ENCODE peak calls at places on chromosome 5, in five cellular contexts. M is HepG2, O is A549, I is K562, V is GM12878. K is an unnamed sample.
A peak's percentile ranks its signal among the peaks of the same experiment; 100 is the strongest.

GRCh38 chr5:123647066-123647465 is 135.1 kb downstream of the CSNK1G3 start:
- DNase-seq in M (no peak), I (no peak), O (no peak), V (no peak), K (no peak)

GRCh38 chr5:118620201-118620600 is 368.1 kb downstream of the DTWD2 start:
- DNase-seq in I (no peak), V (no peak), M (no peak), O (no peak), K (no peak)

GRCh38 chr5:11319851-11320580 is 559.0 kb upstream of the DAP start:
- DNase-seq in V (no peak), M (peak; percentile 10), O (no peak), I (no peak), K (no peak)

GRCh38 chr5:179623906-179624741 is 653 bp upstream of the HNRNPH1 start:
- DNase-seq in V (no peak), I (peak; percentile 66), O (no peak), M (peak; percentile 45), K (peak; percentile 86)

GRCh38 chr5:95446009-95446408 is 54.8 kb downstream of the FAM81B start:
- DNase-seq in M (no peak), O (no peak), I (peak; percentile 29), V (no peak), K (no peak)

GRCh38 chr5:32225445-32225844 is 51.3 kb upstream of the GOLPH3 start:
- DNase-seq in M (peak; percentile 38), O (no peak), I (no peak), V (no peak), K (no peak)

GRCh38 chr5:155004138-155004744 is 9.3 kb upstream of the KIF4B start:
- DNase-seq in V (no peak), I (peak; percentile 18), O (no peak), M (peak; percentile 30), K (peak; percentile 57)

GRCh38 chr5:100902406-100903035 is 561 bp downstream of the ST8SIA4 start:
- DNase-seq in M (no peak), I (no peak), V (no peak), O (no peak), K (peak; percentile 61)

GRCh38 chr5:108124591-108124990 is 257.3 kb downstream of the FBXL17 start:
- DNase-seq in M (no peak), I (no peak), O (no peak), V (no peak), K (no peak)

GRCh38 chr5:141567513-141568117 is 51.2 kb downstream of the DIAPH1 start:
- DNase-seq in O (no peak), V (no peak), M (no peak), I (no peak), K (peak; percentile 65)

GRCh38 chr5:132386644-132387286 is 17.3 kb downstream of the SLC22A5 start:
- DNase-seq in O (peak; percentile 81), I (peak; percentile 72), M (peak; percentile 56), V (peak; percentile 70), K (peak; percentile 85)

GRCh38 chr5:91867799-91868198 is 484.7 kb upstream of the ARRDC3 start:
- DNase-seq in V (no peak), I (no peak), O (no peak), M (no peak), K (no peak)

GRCh38 chr5:174188300-174188699 is 142.8 kb downstream of the NSG2 start:
- DNase-seq in I (peak; percentile 20), M (no peak), V (no peak), O (no peak), K (no peak)

GRCh38 chr5:14818931-14819790 is 52.4 kb downstream of the ANKH start:
- DNase-seq in V (no peak), M (no peak), O (no peak), I (no peak), K (no peak)

GRCh38 chr5:180133060-180133459 is 61.5 kb upstream of the RNF130 start:
- DNase-seq in M (no peak), V (no peak), O (no peak), I (no peak), K (no peak)

GRCh38 chr5:75226916-75227315 is 9.8 kb downstream of the ANKRD31 start:
- DNase-seq in O (no peak), I (no peak), M (no peak), V (no peak), K (no peak)

GRCh38 chr5:36584009-36584875 is 22.2 kb upstream of the SLC1A3 start:
- DNase-seq in O (no peak), I (no peak), M (no peak), V (no peak), K (no peak)

GRCh38 chr5:15645776-15646175 is 145.8 kb downstream of the FBXL7 start:
- DNase-seq in M (no peak), I (no peak), V (no peak), O (no peak), K (peak; percentile 40)

GRCh38 chr5:55994502-55994997 is at the start of gene IL6ST:
- DNase-seq in O (peak; percentile 60), M (peak; percentile 46), I (no peak), V (no peak), K (peak; percentile 89)

GRCh38 chr5:88244686-88245085 is 24.0 kb downstream of the TMEM161B start:
- DNase-seq in O (no peak), V (no peak), M (no peak), I (no peak), K (peak; percentile 77)

GRCh38 chr5:143527808-143528207 is 124.3 kb upstream of the NR3C1 start:
- DNase-seq in V (no peak), M (peak; percentile 33), I (no peak), O (no peak), K (no peak)

GRCh38 chr5:10601246-10602030 is 37.6 kb downstream of the ANKRD33B start:
- DNase-seq in M (peak; percentile 47), V (no peak), O (peak; percentile 69), I (peak; percentile 55), K (no peak)

GRCh38 chr5:122319897-122320296 is 7.9 kb downstream of the SNCAIP start:
- DNase-seq in M (no peak), I (no peak), V (no peak), O (no peak), K (no peak)

GRCh38 chr5:132044207-132044606 is 16.2 kb upstream of the IL3 start:
- DNase-seq in O (no peak), M (no peak), V (no peak), I (no peak), K (no peak)

GRCh38 chr5:14552017-14552416 is 29.6 kb upstream of the OTULINL start:
- DNase-seq in I (no peak), M (no peak), O (no peak), V (no peak), K (no peak)

GRCh38 chr5:174943785-174944184 is 219.4 kb downstream of the MSX2 start:
- DNase-seq in V (no peak), I (no peak), M (no peak), O (no peak), K (no peak)

GRCh38 chr5:133459474-133460155 is 152.7 kb downstream of the FSTL4 start:
- DNase-seq in I (no peak), O (no peak), M (no peak), V (no peak), K (no peak)

GRCh38 chr5:133461796-133462516 is 150.4 kb downstream of the FSTL4 start:
- DNase-seq in M (no peak), O (no peak), I (no peak), V (no peak), K (no peak)

GRCh38 chr5:133458435-133458834 is 153.9 kb downstream of the FSTL4 start:
- DNase-seq in I (no peak), O (no peak), V (no peak), M (no peak), K (no peak)

GRCh38 chr5:133457956-133458355 is 154.4 kb downstream of the FSTL4 start:
- DNase-seq in I (no peak), O (no peak), V (no peak), M (no peak), K (no peak)

GRCh38 chr5:133460172-133460758 is 152.1 kb downstream of the FSTL4 start:
- DNase-seq in I (peak; percentile 79), M (no peak), O (peak; percentile 66), V (no peak), K (peak; percentile 77)
- TF ChIP-seq REST in I (no peak), M (no peak), O (no peak), V (no peak), K (no peak)

DNA sequence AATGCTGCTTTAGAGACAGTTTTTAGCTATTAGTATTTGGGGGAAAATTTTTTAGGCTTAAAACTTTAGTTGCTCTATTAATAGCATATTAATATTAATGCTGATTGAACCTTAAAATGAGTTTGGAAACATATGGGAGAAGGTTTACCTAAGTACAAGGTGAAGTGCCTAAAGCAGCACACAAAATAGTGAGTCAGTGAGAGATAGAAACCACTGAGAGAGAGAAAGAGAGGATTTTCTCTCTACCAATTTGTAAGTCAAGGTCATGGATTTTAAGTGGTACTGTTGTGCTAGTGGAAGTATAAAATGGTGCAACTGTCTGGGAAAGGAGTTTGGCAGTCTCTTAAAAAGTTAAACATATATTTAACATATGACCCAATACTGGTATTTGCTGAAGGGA is 64.9 kb downstream of the MARCHF3 start:
- DNase-seq in I (no peak), M (no peak), O (no peak), V (no peak), K (no peak)
- TF ChIP-seq JUNB in I (no peak), M (no peak), O (no peak), V (no peak), K (no peak)

GRCh38 chr5:146007973-146008372 is 71.6 kb downstream of the SH3RF2 start:
- DNase-seq in O (no peak), I (no peak), V (no peak), M (no peak), K (no peak)

GRCh38 chr5:146006470-146006869 is 70.1 kb downstream of the SH3RF2 start:
- DNase-seq in I (no peak), V (no peak), O (no peak), M (no peak), K (no peak)

GRCh38 chr5:146009020-146009419 is 72.6 kb downstream of the SH3RF2 start:
- DNase-seq in M (no peak), V (no peak), O (no peak), I (no peak), K (no peak)

GRCh38 chr5:146005723-146006122 is 69.3 kb downstream of the SH3RF2 start:
- DNase-seq in O (no peak), I (no peak), V (no peak), M (no peak), K (no peak)

DNA sequence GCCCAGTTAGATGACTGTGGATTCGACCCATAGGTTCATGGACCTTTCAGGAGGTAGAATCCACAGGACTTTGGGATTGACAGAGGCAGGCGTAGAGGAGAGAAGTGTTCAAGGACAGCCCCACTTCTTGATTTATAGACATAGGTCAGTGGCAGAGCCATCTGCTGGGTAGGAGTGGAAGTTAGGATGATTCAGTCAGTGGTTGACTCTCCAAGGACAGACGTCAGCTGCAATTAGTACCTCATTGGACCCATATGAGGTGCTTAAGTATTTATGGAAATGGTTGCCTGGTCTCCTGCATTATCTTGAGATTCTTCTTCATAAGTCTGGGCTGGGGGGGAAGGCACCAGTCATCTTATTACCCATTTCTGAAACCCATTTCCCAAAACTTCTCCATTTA is 70.9 kb downstream of the SH3RF2 start:
- DNase-seq in V (no peak), I (peak; percentile 44), M (peak; percentile 34), O (no peak), K (peak; percentile 34)
- TF ChIP-seq REST in V (no peak), I (no peak), M (no peak), O (no peak), K (no peak)

DNA sequence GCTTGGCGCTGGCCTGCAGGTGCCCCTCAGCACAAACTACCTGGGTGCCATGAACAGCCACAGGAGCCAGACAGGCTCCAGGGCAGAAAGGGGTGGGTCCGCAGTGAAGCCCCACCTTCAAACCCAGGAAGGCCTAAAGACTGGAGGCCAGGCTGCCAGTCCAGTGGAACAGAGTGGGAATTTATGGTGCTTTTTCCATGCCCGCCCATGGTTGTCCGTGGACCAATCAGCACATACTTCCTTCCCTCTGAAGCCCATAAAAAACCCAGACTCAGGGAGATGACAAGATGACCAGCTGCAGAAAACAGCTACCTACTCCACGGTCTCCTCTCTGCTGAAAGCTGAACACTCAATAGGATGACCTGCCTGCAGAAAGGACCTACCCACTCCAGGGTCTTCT is 275.4 kb upstream of the ADRA1B start:
- DNase-seq in O (no peak), M (no peak), V (no peak), I (no peak), K (no peak)
- TF ChIP-seq JUNB in O (no peak), M (no peak), V (no peak), I (no peak), K (no peak)

K was measured in GM23338.